ENCODE peak calls at places on chromosome 1, in six cellular contexts. T, J, X, D, Z and Q are unnamed samples.

GRCh38 chr1:177219458-177220390 is 49.0 kb downstream of the BRINP2 start:
- DNase-seq in T (no peak), J (peak), X (no peak), D (no peak), Z (no peak), Q (no peak)

GRCh38 chr1:13469343-13469742 is 44.5 kb downstream of the LRRC38 start:
- DNase-seq in T (no peak), J (peak), X (peak), D (peak), Z (no peak), Q (no peak)

GRCh38 chr1:67019600-67020136 is 34.3 kb downstream of the SLC35D1 start:
- DNase-seq in T (peak), J (no peak), X (no peak), D (no peak), Z (no peak), Q (no peak)

GRCh38 chr1:160410412-160411005 is 10.1 kb downstream of the VANGL2 start:
- DNase-seq in T (no peak), J (no peak), X (no peak), D (no peak), Z (no peak), Q (no peak)

GRCh38 chr1:187038789-187039188 is 210.0 kb downstream of the PLA2G4A start:
- DNase-seq in T (no peak), J (peak), X (no peak), D (no peak), Z (no peak), Q (peak)

GRCh38 chr1:175900171-175900570 is 156.8 kb upstream of the TNR start:
- DNase-seq in T (no peak), J (no peak), X (no peak), D (no peak), Z (no peak), Q (no peak)

GRCh38 chr1:37865348-37866119 is 6.1 kb upstream of the MTF1 start:
- DNase-seq in T (no peak), J (peak), X (no peak), D (no peak), Z (no peak), Q (peak)

GRCh38 chr1:89125571-89126233 is at the start of gene GBP2:
- DNase-seq in T (no peak), J (peak), X (peak), D (no peak), Z (no peak), Q (peak)

GRCh38 chr1:152042030-152042429 is 5.2 kb upstream of the S100A11 start:
- DNase-seq in T (no peak), J (no peak), X (no peak), D (no peak), Z (no peak), Q (no peak)

GRCh38 chr1:20411196-20411980 is 74.6 kb downstream of the CAMK2N1 start:
- DNase-seq in T (no peak), J (peak), X (peak), D (peak), Z (no peak), Q (peak)

GRCh38 chr1:234927968-234928635 is 200.5 kb downstream of the TOMM20 start:
- DNase-seq in T (no peak), J (no peak), X (no peak), D (no peak), Z (no peak), Q (no peak)

GRCh38 chr1:53576381-53576801 is 117.2 kb downstream of the DMRTB1 start:
- DNase-seq in T (no peak), J (no peak), X (no peak), D (peak), Z (no peak), Q (no peak)
- H3K27ac ChIP-seq in T (no peak), J (no peak), X (no peak), D (no peak), Z (no peak), Q (no peak)

DNA sequence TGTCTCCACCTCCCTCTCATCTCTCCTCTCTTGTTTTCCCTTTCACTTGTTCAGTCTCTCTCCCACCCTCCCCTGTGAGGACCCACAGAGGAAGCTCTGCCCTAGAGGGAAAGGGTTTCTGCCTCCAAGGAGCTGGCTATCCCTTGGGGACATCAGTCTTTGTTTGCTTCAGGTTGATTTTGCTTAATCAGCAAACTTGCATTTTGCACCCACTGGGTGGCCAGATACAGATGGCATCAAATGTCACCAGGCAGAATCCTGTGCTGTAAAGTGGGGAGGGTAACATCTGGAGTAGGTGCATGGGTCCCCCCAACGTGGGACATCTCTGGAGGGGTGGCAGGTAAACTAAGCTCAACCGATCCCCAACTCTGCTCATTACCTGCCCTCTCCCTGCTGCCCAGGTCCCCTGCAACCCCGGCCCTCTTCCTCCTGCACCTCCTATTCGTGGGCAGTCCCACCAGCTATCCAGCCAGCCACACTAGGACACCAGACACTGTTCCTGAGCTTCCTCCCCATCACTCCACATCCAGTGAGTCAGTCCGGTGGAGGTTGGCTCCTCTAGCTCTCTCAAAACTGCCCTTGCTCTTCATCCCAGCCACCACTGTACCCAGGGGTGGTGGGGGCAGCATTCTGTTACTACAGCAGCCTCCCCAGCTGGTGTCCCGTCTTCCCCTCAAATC is 123.3 kb downstream of the KCNN3 start:
- DNase-seq in T (no peak), J (no peak), X (no peak), D (peak), Z (no peak), Q (no peak)
- H3K27ac ChIP-seq in T (no peak), J (no peak), X (no peak), D (no peak), Z (no peak), Q (no peak)

GRCh38 chr1:94578856-94579255 is 37.3 kb upstream of the F3 start:
- DNase-seq in T (no peak), J (no peak), X (no peak), D (no peak), Z (no peak), Q (no peak)
- H3K27ac ChIP-seq in T (no peak), J (no peak), X (peak), D (no peak), Z (no peak), Q (peak)

GRCh38 chr1:2304282-2304681 is 76.2 kb downstream of the SKI start:
- DNase-seq in T (no peak), J (no peak), X (no peak), D (no peak), Z (no peak), Q (no peak)
- H3K27ac ChIP-seq in T (no peak), J (peak), X (no peak), D (no peak), Z (no peak), Q (no peak)

GRCh38 chr1:179030130-179030529 is 4.4 kb downstream of the FAM20B start:
- DNase-seq in T (no peak), J (no peak), X (no peak), D (no peak), Z (no peak), Q (no peak)
- H3K27ac ChIP-seq in T (no peak), J (no peak), X (no peak), D (no peak), Z (no peak), Q (no peak)

GRCh38 chr1:53141487-53142055 is 867 bp downstream of the SLC1A7 start:
- DNase-seq in T (no peak), J (no peak), X (no peak), D (no peak), Z (no peak), Q (no peak)
- H3K27ac ChIP-seq in T (no peak), J (no peak), X (peak), D (no peak), Z (peak), Q (no peak)

DNA sequence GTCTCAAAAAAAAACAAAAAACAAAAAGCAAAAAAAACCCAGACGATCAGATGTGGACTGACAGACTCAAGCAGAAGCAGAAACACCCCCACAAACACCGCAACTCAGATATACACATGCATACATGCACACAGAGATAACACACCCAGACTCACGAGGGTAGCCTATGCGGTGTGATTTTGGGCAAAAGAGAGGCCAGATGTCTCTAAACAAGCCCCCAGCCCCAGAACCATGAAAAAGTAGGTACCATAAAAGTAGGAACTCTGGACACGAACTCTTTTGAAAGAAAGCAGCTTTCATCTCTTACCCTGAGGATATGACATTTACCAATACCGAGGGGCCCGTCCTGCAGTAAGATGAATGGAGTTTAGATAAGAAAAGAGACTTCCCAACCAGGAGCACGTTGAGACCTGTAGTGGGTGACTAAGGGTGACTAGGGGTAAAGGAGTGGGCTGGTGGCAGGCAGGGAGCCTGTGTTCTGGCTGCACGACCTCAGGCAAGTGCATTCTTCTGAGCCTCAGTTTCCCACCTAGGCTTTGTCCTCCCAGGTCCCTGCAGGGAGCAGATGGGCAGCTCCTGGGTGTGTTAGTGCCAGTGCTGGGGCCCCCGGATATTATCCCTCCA is 1.5 kb upstream of the TINAGL1 start:
- DNase-seq in T (no peak), J (peak), X (no peak), D (no peak), Z (no peak), Q (no peak)
- H3K27ac ChIP-seq in T (no peak), J (peak), X (peak), D (peak), Z (peak), Q (peak)